ENCODE peak calls at places on chromosomes 4 and X, in ten cellular contexts. E, L, K, V, Y, D, H, P, N and T are unnamed samples.

GRCh38 chr4:88009871-88010270 is 2.4 kb downstream of the PKD2 start:
- DNase-seq in E (no peak), L (no peak), K (no peak), V (no peak), Y (no peak), D (no peak), H (no peak), P (no peak), N (no peak), T (no peak)

GRCh38 chr4:105058177-105058812 is 88.4 kb upstream of the TET2 start:
- DNase-seq in E (no peak), L (peak; percentile 6), K (no peak), V (no peak), Y (no peak), D (no peak), H (no peak), P (no peak), N (no peak), T (peak; percentile 56)

GRCh38 chrX:150377010-150377409 is 13.9 kb downstream of the MAMLD1 start:
- DNase-seq in E (no peak), L (no peak), K (no peak), V (no peak), Y (no peak), D (no peak), H (no peak), P (no peak), N (no peak), T (no peak)

GRCh38 chr4:140256941-140257340 is 103.0 kb upstream of the MAML3 start:
- DNase-seq in E (no peak), L (peak; percentile 53), K (no peak), V (no peak), Y (no peak), D (no peak), H (no peak), P (no peak), N (no peak), T (no peak)

GRCh38 chr4:31516520-31516919 is 796.4 kb downstream of the PCDH7 start:
- DNase-seq in E (no peak), L (no peak), K (no peak), V (no peak), Y (no peak), D (no peak), H (no peak), P (no peak), N (no peak), T (no peak)

GRCh38 chrX:139933904-139934303 is 1.1 kb upstream of the ATP11C start:
- DNase-seq in E (no peak), L (no peak), K (no peak), V (no peak), Y (no peak), D (no peak), H (no peak), P (no peak), N (no peak), T (no peak)

GRCh38 chr4:121688261-121688660 is 8.5 kb downstream of the ANXA5 start:
- DNase-seq in E (no peak), L (no peak), K (no peak), V (no peak), Y (no peak), D (no peak), H (no peak), P (no peak), N (no peak), T (no peak)

GRCh38 chr4:94458682-94459081 is 6.9 kb downstream of the PDLIM5 start:
- DNase-seq in E (no peak), L (no peak), K (no peak), V (no peak), Y (no peak), D (no peak), H (no peak), P (no peak), N (no peak), T (no peak)

GRCh38 chr4:41505161-41505653 is 32.8 kb upstream of the LIMCH1 start:
- DNase-seq in E (no peak), L (peak; percentile 15), K (peak; percentile 38), V (no peak), Y (no peak), D (peak; percentile 68), H (no peak), P (no peak), N (no peak), T (peak; percentile 79)